ENCODE peak calls at places on chromosomes 7 and 10, in five cellular contexts. M is fibroblast of the aortic adventitia; B is foreskin fibroblast; Y is cardiac fibroblast; A is CD8-positive, alpha-beta T cell. Q is an unnamed sample.

GRCh38 chr7:102836206-102836938 is 76.4 kb upstream of the LRRC17 start:
- DNase-seq in Y (peak; percentile 90), B (peak; percentile 81), M (peak; percentile 98), A (no peak), Q (peak; percentile 86)

GRCh38 chr7:28684729-28685211 is 272.5 kb downstream of the CREB5 start:
- DNase-seq in B (no peak), A (no peak), M (no peak), Y (no peak), Q (no peak)

GRCh38 chr7:144822223-144822622 is 13.6 kb downstream of the TPK1 start:
- DNase-seq in A (no peak), M (no peak), Y (no peak), B (no peak), Q (no peak)

GRCh38 chr7:99588868-99589267 is 9.2 kb upstream of the TMEM225B start:
- DNase-seq in B (no peak), A (no peak), M (no peak), Y (no peak), Q (no peak)

GRCh38 chr7:131197920-131198610 is 129.6 kb upstream of the MKLN1 start:
- DNase-seq in Y (peak; percentile 61), M (peak; percentile 52), A (no peak), B (peak; percentile 66), Q (no peak)

GRCh38 chr7:44060091-44060947 is 5.0 kb downstream of the PGAM2 start:
- DNase-seq in B (no peak), A (no peak), Y (no peak), M (no peak), Q (no peak)

GRCh38 chr7:154965014-154965413 is 37.9 kb downstream of the PAXIP1 start:
- DNase-seq in A (no peak), B (no peak), Y (no peak), M (no peak), Q (no peak)

GRCh38 chr10:30865141-30865926 is 166.3 kb downstream of the ZNF438 start:
- DNase-seq in M (peak; percentile 91), A (no peak), Y (peak; percentile 18), B (peak; percentile 60), Q (peak; percentile 55)

GRCh38 chr10:85643171-85643838 is 723.3 kb downstream of the GRID1 start:
- DNase-seq in B (no peak), Y (no peak), M (no peak), A (no peak), Q (no peak)

GRCh38 chr10:24901686-24902399 is 50.6 kb downstream of the PRTFDC1 start:
- DNase-seq in A (no peak), M (peak; percentile 99), B (peak; percentile 97), Y (peak; percentile 91), Q (peak; percentile 93)

GRCh38 chr7:21911341-21911875 is 34.3 kb downstream of the CDCA7L start:
- DNase-seq in Y (no peak), A (no peak), B (peak; percentile 78), M (no peak), Q (no peak)

GRCh38 chr7:133294234-133294633 is 41.4 kb downstream of the EXOC4 start:
- DNase-seq in Y (no peak), B (no peak), M (no peak), A (no peak), Q (no peak)

GRCh38 chr10:80539421-80539999 is 1.8 kb downstream of the SH2D4B start:
- DNase-seq in Y (no peak), M (no peak), B (no peak), A (no peak), Q (no peak)

DNA sequence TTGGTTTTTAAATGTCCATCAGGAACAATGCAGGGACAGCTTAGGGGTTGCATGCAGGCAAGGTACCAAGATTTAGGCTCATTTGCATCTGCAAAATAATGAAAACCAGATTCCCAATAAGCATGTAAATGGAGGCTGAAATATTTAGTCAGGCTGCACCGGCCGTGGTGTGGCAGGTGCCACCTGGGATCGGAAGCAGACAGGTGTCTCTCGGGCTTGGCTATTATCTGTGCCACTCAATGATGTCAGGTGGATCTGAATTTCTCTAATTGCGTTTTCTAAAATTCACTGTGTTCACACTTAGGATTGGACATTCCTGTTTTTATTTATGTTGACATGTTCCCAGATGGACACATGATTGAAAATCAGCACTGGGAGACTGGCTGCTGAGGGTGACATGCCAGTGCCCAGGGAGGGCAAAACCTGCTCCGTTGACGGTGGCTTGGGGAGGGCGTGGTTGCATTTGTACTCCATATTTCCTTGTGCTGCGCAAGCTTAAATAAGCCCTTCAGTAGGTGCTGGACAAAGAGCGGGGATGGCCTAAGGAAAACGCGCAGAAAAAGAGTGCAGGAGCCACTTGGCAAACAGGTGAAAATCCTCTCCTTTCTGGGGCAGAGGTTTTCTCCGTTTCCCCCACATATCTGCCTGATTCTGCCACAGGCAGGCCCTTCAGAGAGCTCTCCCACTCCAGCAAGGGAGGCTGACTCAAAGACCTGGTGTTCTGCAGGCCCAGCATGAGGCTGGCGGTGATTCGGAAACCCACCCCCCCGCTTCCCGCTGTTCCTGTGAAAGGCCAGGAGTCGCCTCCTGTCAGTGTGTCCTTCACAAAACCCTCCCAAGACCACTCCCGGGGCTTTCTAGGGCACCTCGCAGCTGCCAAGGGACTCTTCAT is 142.5 kb downstream of the WDR37 start:
- DNase-seq in M (no peak), Y (no peak), A (no peak), B (no peak), Q (no peak)
- H3K4me3 ChIP-seq in M (no peak overlapping the region), Y (no peak overlapping the region), A (no peak overlapping the region), B (no peak overlapping the region), Q (no peak overlapping the region)

GRCh38 chr7:108059526-108059925 is 56.6 kb upstream of the LAMB1 start:
- DNase-seq in B (peak; percentile 28), A (no peak), M (peak; percentile 68), Y (no peak), Q (no peak)

GRCh38 chr7:108062250-108063014 is 59.5 kb upstream of the LAMB1 start:
- DNase-seq in M (no peak), Y (peak; percentile 34), A (no peak), B (peak; percentile 55), Q (peak; percentile 36)

GRCh38 chr7:108066486-108066885 is 63.5 kb upstream of the LAMB1 start:
- DNase-seq in M (no peak), A (no peak), Y (peak; percentile 29), B (peak; percentile 67), Q (peak; percentile 88)

GRCh38 chr7:108067844-108068243 is 62.3 kb downstream of the LAMB4 start:
- DNase-seq in M (no peak), Y (no peak), A (no peak), B (no peak), Q (no peak)

DNA sequence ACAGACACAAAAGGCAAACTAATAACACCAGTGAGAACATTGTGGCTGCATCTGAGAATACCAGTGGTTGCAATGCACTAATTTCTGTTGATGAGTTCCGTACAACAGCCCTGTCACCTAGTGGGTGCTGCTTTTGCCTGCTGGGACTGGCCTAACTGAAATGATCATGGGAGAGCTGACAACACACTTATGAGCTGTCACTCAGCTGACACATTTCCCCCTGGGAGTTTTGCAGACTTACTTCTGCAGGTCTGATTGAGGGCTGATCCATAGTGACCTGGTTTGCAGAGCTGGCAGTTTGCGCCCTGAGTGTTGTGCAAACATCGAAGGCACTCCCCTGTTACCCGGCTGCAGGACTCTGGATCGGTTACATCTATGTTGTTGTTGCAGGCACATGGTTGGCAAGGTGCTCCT is 60.6 kb upstream of the LAMB1 start:
- DNase-seq in A (no peak), M (no peak), Y (no peak), B (no peak), Q (peak; percentile 97)
- TF ChIP-seq CTCF in A (no peak), M (no peak), Y (no peak), B (no peak), Q (peak; percentile 33)

GRCh38 chr10:6124666-6125065 is 35.8 kb downstream of the RBM17 start:
- DNase-seq in M (no peak), B (no peak), A (no peak), Y (no peak), Q (peak; percentile 32)
- H3K4me3 ChIP-seq in M (no peak overlapping the region), B (no peak overlapping the region), A (no peak overlapping the region), Y (no peak overlapping the region), Q (no peak overlapping the region)

DNA sequence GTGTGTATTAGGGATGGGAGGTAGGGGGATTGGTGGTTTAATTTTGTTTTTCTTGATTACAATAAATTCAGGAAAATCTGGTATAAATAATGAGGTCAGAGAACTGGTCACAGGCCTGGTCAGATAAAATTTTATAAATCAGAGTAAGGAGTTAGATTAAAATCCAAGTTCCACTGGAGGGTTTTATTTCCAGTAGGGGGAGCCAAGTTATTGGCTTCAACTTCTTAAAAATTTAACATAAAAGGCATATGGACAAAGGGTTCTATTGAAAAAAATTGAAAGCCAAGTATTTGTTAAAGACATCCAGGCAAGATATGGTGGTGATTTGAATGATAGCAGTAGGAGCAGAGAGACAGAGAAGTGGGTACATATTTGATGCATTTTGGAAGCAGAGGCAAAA is 763.3 kb downstream of the SORCS1 start:
- DNase-seq in B (peak; percentile 74), Y (peak; percentile 71), M (peak; percentile 14), A (no peak), Q (peak; percentile 44)
- TF ChIP-seq CTCF in B (peak; percentile 40), Y (peak; percentile 39), M (peak; percentile 30), A (no peak), Q (peak; percentile 44)

DNA sequence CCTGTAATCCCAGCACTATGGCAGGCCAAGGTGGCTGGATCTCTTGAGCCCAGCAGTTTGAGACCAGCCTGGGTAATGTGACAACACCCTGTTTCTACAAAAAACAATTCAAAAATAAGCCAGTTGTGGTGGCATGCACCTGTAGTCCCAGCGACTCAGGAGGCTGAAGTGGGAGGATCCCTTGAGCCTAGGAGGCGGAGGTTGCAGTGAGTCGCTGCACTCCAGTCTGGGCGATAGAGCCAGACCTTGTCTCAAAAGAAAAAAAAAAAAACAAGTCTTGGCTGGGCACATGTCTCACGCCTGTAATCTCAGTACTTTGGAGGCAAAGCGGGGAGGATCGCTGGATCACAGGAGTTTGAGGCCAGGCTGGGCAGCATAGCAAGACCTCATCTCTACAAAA is 74.6 kb upstream of the PDSS1 start:
- DNase-seq in Y (no peak), M (no peak), A (no peak), B (no peak), Q (peak; percentile 10)
- H3K4me3 ChIP-seq in Y (no peak overlapping the region), M (no peak overlapping the region), A (peak overlapping the region; percentile 53), B (no peak overlapping the region), Q (no peak overlapping the region)

GRCh38 chr10:11702264-11702663 is 39.9 kb upstream of the ECHDC3 start:
- DNase-seq in B (no peak), M (no peak), A (no peak), Y (no peak), Q (no peak)

GRCh38 chr10:11705687-11706086 is 36.5 kb upstream of the ECHDC3 start:
- DNase-seq in A (no peak), M (no peak), Y (peak; percentile 22), B (peak; percentile 36), Q (peak; percentile 23)

GRCh38 chr10:11707936-11708335 is 34.2 kb upstream of the ECHDC3 start:
- DNase-seq in Y (no peak), B (no peak), M (no peak), A (no peak), Q (no peak)

GRCh38 chr10:11704087-11704486 is 38.1 kb upstream of the ECHDC3 start:
- DNase-seq in A (no peak), M (no peak), B (no peak), Y (no peak), Q (no peak)

GRCh38 chr10:11706911-11707567 is 35.1 kb upstream of the ECHDC3 start:
- DNase-seq in A (no peak), M (no peak), Y (no peak), B (no peak), Q (no peak)
- TF ChIP-seq CTCF in A (no peak), M (no peak), Y (no peak), B (peak; percentile 9), Q (no peak)

Q was measured in epithelial cell of esophagus.